ENCODE peak calls at places on chromosomes 4 and X, in five cellular contexts. A is IMR-90, G is H1, Q is mesendoderm, S is neuronal stem cell. M is an unnamed sample.

GRCh38 chr4:54929459-54929858 is 195.9 kb downstream of the KDR start:
- DNase-seq in A (no peak), G (no peak), Q (no peak), S (no peak), M (no peak)

GRCh38 chr4:184471872-184472539 is 2.3 kb downstream of the IRF2 start:
- DNase-seq in S (no peak), G (no peak), A (peak), Q (no peak), M (peak)

GRCh38 chr4:152983221-152983620 is 47.1 kb downstream of the FHDC1 start:
- DNase-seq in G (no peak), S (no peak), A (no peak), Q (peak), M (no peak)

GRCh38 chr4:151930372-151930771 is 169.6 kb upstream of the GATB start:
- DNase-seq in A (no peak), G (no peak), S (no peak), Q (no peak), M (no peak)

GRCh38 chrX:46704767-46705386 is 54.0 kb downstream of the SLC9A7 start:
- DNase-seq in G (no peak), A (peak), S (no peak), Q (no peak), M (peak)

GRCh38 chr4:20254517-20255250 is 3.0 kb downstream of the SLIT2 start:
- DNase-seq in S (peak), Q (peak), G (no peak), A (peak), M (peak)

GRCh38 chr4:137663376-137664054 is 131.2 kb upstream of the PCDH18 start:
- DNase-seq in A (no peak), G (no peak), Q (no peak), S (no peak), M (peak)

GRCh38 chr4:30948653-30949052 is 228.5 kb downstream of the PCDH7 start:
- DNase-seq in G (no peak), S (no peak), Q (no peak), A (peak), M (peak)

GRCh38 chr4:83149885-83150562 is 35.5 kb upstream of the PLAC8 start:
- DNase-seq in Q (no peak), G (no peak), A (no peak), S (no peak), M (no peak)

GRCh38 chr4:55437356-55437796 is 41.6 kb downstream of the TMEM165 start:
- DNase-seq in A (peak), G (no peak), S (no peak), Q (no peak), M (peak)

GRCh38 chrX:123884809-123885408 is 25.1 kb downstream of the XIAP start:
- DNase-seq in S (peak), G (no peak), Q (peak), A (peak), M (peak)

GRCh38 chrX:2715066-2715600 is 24.0 kb downstream of the CD99 start:
- DNase-seq in G (no peak), A (no peak), S (no peak), Q (peak), M (no peak)

GRCh38 chrX:115226929-115227328 is 7.0 kb downstream of the LRCH2 start:
- DNase-seq in Q (peak), S (peak), A (peak), G (no peak), M (peak)

GRCh38 chrX:82081027-82081426 is 879.1 kb downstream of the SH3BGRL start:
- DNase-seq in A (no peak), S (peak), G (peak), Q (peak), M (no peak)

GRCh38 chr4:161823450-161823849 is 340.4 kb downstream of the FSTL5 start:
- DNase-seq in A (no peak), Q (no peak), G (no peak), S (no peak), M (no peak)

GRCh38 chr4:69591374-69591773 is 48.1 kb downstream of the UGT2A2 start:
- DNase-seq in A (no peak), G (no peak), S (no peak), Q (peak), M (no peak)

GRCh38 chr4:107183155-107183774 is 147.2 kb upstream of the DKK2 start:
- DNase-seq in Q (peak), A (peak), G (no peak), S (peak), M (peak)

GRCh38 chr4:183659919-183660318 is 826 bp downstream of the TRAPPC11 start:
- DNase-seq in G (no peak), Q (no peak), S (no peak), A (peak), M (no peak)

GRCh38 chrX:19840899-19841648 is 46.3 kb downstream of the SH3KBP1 start:
- DNase-seq in A (no peak), S (no peak), G (no peak), Q (peak), M (no peak)
- H4K8ac ChIP-seq in A (no peak), S (no peak), G (no peak), Q (no peak), M (no peak)

GRCh38 chr4:65242156-65242846 is 428.0 kb downstream of the EPHA5 start:
- DNase-seq in A (no peak), S (no peak), G (no peak), Q (no peak), M (no peak)
- H4K8ac ChIP-seq in A (no peak), S (no peak), G (no peak), Q (no peak), M (no peak)

GRCh38 chrX:50202539-50202938 is 1.7 kb upstream of the AKAP4 start:
- DNase-seq in S (no peak), G (no peak), A (no peak), Q (peak), M (peak)

GRCh38 chrX:50204364-50204899 is at the start of gene CCNB3:
- DNase-seq in G (peak), A (peak), S (peak), Q (peak), M (peak)

GRCh38 chrX:50198348-50198747 is 2.5 kb downstream of the AKAP4 start:
- DNase-seq in G (no peak), A (no peak), S (no peak), Q (peak), M (no peak)

GRCh38 chrX:50206753-50207152 is 2.2 kb downstream of the CCNB3 start:
- DNase-seq in Q (peak), A (no peak), S (no peak), G (no peak), M (no peak)

DNA sequence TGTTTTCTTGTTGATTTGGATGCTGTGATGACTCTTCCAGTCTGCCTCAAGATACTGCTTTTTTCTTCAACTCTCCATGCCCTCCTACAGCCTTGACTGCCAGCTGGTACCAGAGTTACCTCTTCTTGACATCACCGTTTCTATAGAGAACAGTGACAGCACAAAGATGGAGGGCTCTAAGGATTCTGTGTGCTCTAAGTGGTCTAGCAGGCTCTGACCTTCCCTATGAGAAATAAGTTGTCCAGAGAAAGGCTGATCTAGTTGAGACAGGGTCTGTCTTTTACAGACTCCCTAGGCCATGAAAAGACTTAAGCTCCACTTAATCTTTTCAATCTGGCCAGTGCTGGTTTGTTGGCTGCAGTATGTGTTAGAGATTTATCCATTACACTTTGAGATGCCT is at the start of gene AKAP4:
- DNase-seq in A (no peak), S (no peak), G (no peak), Q (no peak), M (no peak)
- H4K8ac ChIP-seq in A (no peak), S (no peak), G (no peak), Q (no peak), M (no peak)

DNA sequence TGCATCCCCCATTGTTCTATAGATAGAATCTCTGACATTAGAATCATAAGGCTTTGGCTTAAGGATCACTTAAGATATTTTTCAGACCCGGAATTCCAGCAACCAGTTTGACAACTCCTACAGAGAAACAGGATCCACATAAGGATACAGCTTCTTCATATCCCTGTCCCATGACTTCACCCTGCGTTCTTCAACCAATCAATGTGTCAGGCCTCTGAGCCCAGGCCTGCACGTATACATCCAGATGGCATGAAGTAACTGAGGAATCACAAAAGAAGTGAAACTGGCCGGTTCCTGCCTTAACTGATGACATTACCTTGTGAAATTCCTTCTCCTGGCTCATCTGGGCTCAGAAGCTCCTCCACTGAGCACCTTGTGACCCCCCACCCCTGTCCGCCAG is 85.1 kb downstream of the MFAP3L start:
- DNase-seq in Q (peak), G (no peak), S (no peak), A (no peak), M (no peak)
- H4K8ac ChIP-seq in Q (no peak), G (no peak), S (no peak), A (no peak), M (no peak)

DNA sequence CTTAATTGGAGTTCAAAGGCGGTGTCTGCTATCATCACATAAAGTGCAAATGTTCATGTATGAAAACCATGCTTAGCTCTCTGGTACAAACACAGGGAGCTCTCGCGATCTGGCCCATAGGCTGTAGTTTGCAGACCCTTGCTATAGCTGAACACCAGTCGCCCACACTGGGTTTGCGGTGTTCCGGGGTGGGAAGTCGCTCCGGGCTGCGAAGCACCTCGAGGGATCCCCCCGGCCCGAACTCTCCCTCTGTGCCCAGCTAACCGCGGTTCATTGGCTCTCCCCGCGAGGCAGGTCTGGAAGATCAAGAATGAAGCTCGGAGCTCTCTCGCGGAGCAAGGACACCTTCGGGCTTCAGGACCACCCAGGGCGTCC is 347 bp upstream of the PRPS2 start:
- DNase-seq in S (no peak), G (no peak), A (no peak), Q (no peak), M (no peak)
- H4K8ac ChIP-seq in S (no peak), G (no peak), A (no peak), Q (no peak), M (peak)

GRCh38 chrX:65034641-65035450 is 58.6 kb upstream of the ZC4H2 start:
- DNase-seq in S (peak), G (peak), A (peak), Q (peak), M (peak)

GRCh38 chrX:65034292-65034640 is 58.0 kb upstream of the ZC4H2 start:
- DNase-seq in S (no peak), A (no peak), G (no peak), Q (no peak), M (no peak)

GRCh38 chrX:65035451-65035779 is 59.2 kb upstream of the ZC4H2 start:
- DNase-seq in S (no peak), G (peak), Q (no peak), A (peak), M (no peak)
- H4K8ac ChIP-seq in S (no peak), G (no peak), Q (no peak), A (no peak), M (no peak)

M was measured in mesenchymal stem cell.